ENCODE peak calls at places on chromosomes 12 and 14, in five cellular contexts. One of them, this sample, is unnamed.

GRCh38 chr12:22334696-22335290 is at the start of gene ST8SIA1:
- DNase-seq in cardiac muscle cell: peak
- DNase-seq in upper lobe of right lung: peak
- DNase-seq in kidney epithelial cell: no peak
- DNase-seq in uterus: peak
- DNase-seq in this sample: no peak

GRCh38 chr12:131466306-131466705 is 244.6 kb upstream of the SFSWAP start:
- DNase-seq in cardiac muscle cell: no peak
- DNase-seq in uterus: no peak
- DNase-seq in kidney epithelial cell: no peak
- DNase-seq in upper lobe of right lung: no peak
- DNase-seq in this sample: no peak

GRCh38 chr12:49824886-49825285 is 3.3 kb downstream of the NCKAP5L start:
- DNase-seq in kidney epithelial cell: no peak
- DNase-seq in cardiac muscle cell: no peak
- DNase-seq in uterus: no peak
- DNase-seq in upper lobe of right lung: no peak
- DNase-seq in this sample: peak

GRCh38 chr12:8956772-8957171 is 7.3 kb upstream of the M6PR start:
- DNase-seq in upper lobe of right lung: no peak
- DNase-seq in kidney epithelial cell: no peak
- DNase-seq in cardiac muscle cell: no peak
- DNase-seq in uterus: no peak
- DNase-seq in this sample: no peak

GRCh38 chr12:118526255-118527095 is 150.1 kb downstream of the SUDS3 start:
- DNase-seq in upper lobe of right lung: no peak
- DNase-seq in kidney epithelial cell: no peak
- DNase-seq in cardiac muscle cell: no peak
- DNase-seq in uterus: no peak
- DNase-seq in this sample: no peak

GRCh38 chr12:111803851-111804250 is 37.1 kb downstream of the ALDH2 start:
- DNase-seq in cardiac muscle cell: no peak
- DNase-seq in upper lobe of right lung: no peak
- DNase-seq in uterus: no peak
- DNase-seq in kidney epithelial cell: no peak
- DNase-seq in this sample: no peak

GRCh38 chr12:26471560-26471959 is 276.2 kb downstream of the SSPN start:
- DNase-seq in uterus: no peak
- DNase-seq in kidney epithelial cell: no peak
- DNase-seq in cardiac muscle cell: no peak
- DNase-seq in upper lobe of right lung: no peak
- DNase-seq in this sample: peak

GRCh38 chr14:32078794-32079663 is 1.9 kb downstream of the ARHGAP5 start:
- DNase-seq in kidney epithelial cell: no peak
- DNase-seq in uterus: no peak
- DNase-seq in cardiac muscle cell: peak
- DNase-seq in upper lobe of right lung: no peak
- DNase-seq in this sample: peak

GRCh38 chr14:104132981-104133380 is 5.4 kb upstream of the KIF26A start:
- DNase-seq in kidney epithelial cell: no peak
- DNase-seq in cardiac muscle cell: peak
- DNase-seq in upper lobe of right lung: peak
- DNase-seq in uterus: no peak
- DNase-seq in this sample: no peak

GRCh38 chr12:124497039-124497438 is 70.4 kb downstream of the NCOR2 start:
- DNase-seq in upper lobe of right lung: no peak
- DNase-seq in kidney epithelial cell: no peak
- DNase-seq in uterus: no peak
- DNase-seq in cardiac muscle cell: no peak
- DNase-seq in this sample: peak

DNA sequence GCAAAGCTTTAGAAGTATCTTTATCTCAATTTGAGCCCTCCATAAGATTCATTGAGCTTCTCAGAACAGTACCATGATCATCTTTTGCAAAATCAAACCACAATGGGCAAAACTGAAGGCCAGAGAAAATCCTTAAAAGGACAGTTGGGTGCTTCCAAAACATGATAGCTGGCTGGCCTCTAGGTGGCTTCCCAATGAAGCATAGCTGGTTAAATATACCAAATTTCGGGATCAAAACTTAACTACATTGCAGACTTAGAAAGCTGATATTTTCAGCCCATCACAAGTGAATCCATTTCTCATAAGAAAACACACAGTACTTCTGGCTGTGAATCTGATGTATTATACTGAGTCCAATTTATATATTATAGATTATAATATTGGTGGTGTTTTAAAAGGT is 15.3 kb upstream of the PIK3C2G start:
- DNase-seq in uterus: no peak
- DNase-seq in upper lobe of right lung: no peak
- DNase-seq in cardiac muscle cell: no peak
- DNase-seq in kidney epithelial cell: no peak
- DNase-seq in this sample: no peak
- TF ChIP-seq CTCF in uterus: no peak
- TF ChIP-seq CTCF in upper lobe of right lung: no peak
- TF ChIP-seq CTCF in cardiac muscle cell: no peak
- TF ChIP-seq CTCF in kidney epithelial cell: no peak
- TF ChIP-seq CTCF in this sample: peak

GRCh38 chr12:42756841-42757661 is 167.5 kb upstream of the PRICKLE1 start:
- DNase-seq in cardiac muscle cell: peak
- DNase-seq in uterus: peak
- DNase-seq in upper lobe of right lung: no peak
- DNase-seq in kidney epithelial cell: peak
- DNase-seq in this sample: peak
- TF ChIP-seq CTCF in cardiac muscle cell: no peak
- TF ChIP-seq CTCF in uterus: no peak
- TF ChIP-seq CTCF in upper lobe of right lung: no peak
- TF ChIP-seq CTCF in kidney epithelial cell: peak
- TF ChIP-seq CTCF in this sample: no peak

GRCh38 chr14:89418976-89419375 is 1.9 kb upstream of the FOXN3 start:
- DNase-seq in upper lobe of right lung: peak
- DNase-seq in cardiac muscle cell: no peak
- DNase-seq in kidney epithelial cell: no peak
- DNase-seq in uterus: no peak
- DNase-seq in this sample: no peak

GRCh38 chr14:89417469-89418225 is 614 bp upstream of the FOXN3 start:
- DNase-seq in uterus: peak
- DNase-seq in upper lobe of right lung: peak
- DNase-seq in kidney epithelial cell: no peak
- DNase-seq in cardiac muscle cell: peak
- DNase-seq in this sample: peak

GRCh38 chr14:89416002-89416995 is 734 bp downstream of the FOXN3 start:
- DNase-seq in upper lobe of right lung: peak
- DNase-seq in cardiac muscle cell: peak
- DNase-seq in uterus: peak
- DNase-seq in kidney epithelial cell: peak
- DNase-seq in this sample: peak

GRCh38 chr14:89418452-89418851 is 1.4 kb upstream of the FOXN3 start:
- DNase-seq in upper lobe of right lung: no peak
- DNase-seq in cardiac muscle cell: peak
- DNase-seq in uterus: peak
- DNase-seq in kidney epithelial cell: no peak
- DNase-seq in this sample: no peak

GRCh38 chr14:89417111-89417468 is at the start of gene FOXN3:
- DNase-seq in kidney epithelial cell: peak
- DNase-seq in upper lobe of right lung: peak
- DNase-seq in uterus: peak
- DNase-seq in cardiac muscle cell: peak
- DNase-seq in this sample: peak
- TF ChIP-seq CTCF in kidney epithelial cell: no peak
- TF ChIP-seq CTCF in upper lobe of right lung: no peak
- TF ChIP-seq CTCF in uterus: no peak
- TF ChIP-seq CTCF in cardiac muscle cell: no peak
- TF ChIP-seq CTCF in this sample: no peak

GRCh38 chr14:75476274-75476995 is 45.8 kb upstream of the BATF start:
- DNase-seq in upper lobe of right lung: peak
- DNase-seq in cardiac muscle cell: peak
- DNase-seq in kidney epithelial cell: no peak
- DNase-seq in uterus: no peak
- DNase-seq in this sample: no peak
- TF ChIP-seq CTCF in upper lobe of right lung: no peak
- TF ChIP-seq CTCF in cardiac muscle cell: no peak
- TF ChIP-seq CTCF in kidney epithelial cell: no peak
- TF ChIP-seq CTCF in uterus: no peak
- TF ChIP-seq CTCF in this sample: no peak

GRCh38 chr12:66708704-66709443 is 30.0 kb upstream of the GRIP1 start:
- DNase-seq in kidney epithelial cell: no peak
- DNase-seq in cardiac muscle cell: no peak
- DNase-seq in uterus: no peak
- DNase-seq in upper lobe of right lung: no peak
- DNase-seq in this sample: no peak
- TF ChIP-seq CTCF in kidney epithelial cell: peak
- TF ChIP-seq CTCF in cardiac muscle cell: peak
- TF ChIP-seq CTCF in uterus: peak
- TF ChIP-seq CTCF in upper lobe of right lung: peak
- TF ChIP-seq CTCF in this sample: peak

This sample was measured in HFFc6.